ENCODE peak calls at places on chromosomes 6 and 20, in nine cellular contexts. Q, H, F, A, Z, D, W, G and B are unnamed samples.

GRCh38 chr20:36315545-36316351 is 9.6 kb downstream of the DLGAP4 start:
- DNase-seq in D (no peak), A (no peak), H (no peak), Q (no peak), F (peak), Z (no peak), W (no peak), G (no peak), B (no peak)

GRCh38 chr20:50221501-50222323 is 31.1 kb downstream of the CEBPB start:
- DNase-seq in A (peak), Z (no peak), W (no peak), Q (no peak), F (peak), D (no peak), G (no peak), H (no peak), B (peak)

GRCh38 chr6:7246401-7247178 is 66.4 kb downstream of the SSR1 start:
- DNase-seq in D (no peak), W (no peak), Q (no peak), Z (no peak), G (no peak), F (peak), A (no peak), H (no peak), B (no peak)

GRCh38 chr6:167739721-167740475 is 86.8 kb upstream of the AFDN start:
- DNase-seq in Z (no peak), W (no peak), H (no peak), F (no peak), A (no peak), D (no peak), Q (no peak), G (no peak), B (no peak)

GRCh38 chr6:170028629-170029345 is 262.1 kb downstream of the DLL1 start:
- DNase-seq in D (no peak), G (no peak), Z (no peak), F (no peak), Q (no peak), A (no peak), W (no peak), H (no peak), B (no peak)

GRCh38 chr20:38196592-38196991 is 31.5 kb upstream of the TGM2 start:
- DNase-seq in W (no peak), H (no peak), G (no peak), F (peak), Z (no peak), A (peak), Q (no peak), D (no peak), B (no peak)

GRCh38 chr6:116277124-116277523 is 2.6 kb downstream of the TSPYL1 start:
- DNase-seq in A (no peak), D (no peak), Z (no peak), H (no peak), Q (no peak), G (no peak), W (no peak), F (no peak), B (no peak)

GRCh38 chr6:3035397-3035796 is 32.9 kb upstream of the RIPK1 start:
- DNase-seq in A (no peak), W (no peak), G (no peak), F (no peak), D (no peak), H (no peak), Z (no peak), Q (no peak), B (no peak)

GRCh38 chr20:15475483-15475882 is 1097.8 kb downstream of the KIF16B start:
- DNase-seq in Z (no peak), D (no peak), H (peak), F (peak), W (no peak), A (no peak), G (no peak), Q (peak), B (peak)

GRCh38 chr6:21479140-21479539 is 114.4 kb upstream of the SOX4 start:
- DNase-seq in Q (peak), D (no peak), G (no peak), Z (no peak), W (no peak), A (peak), F (no peak), H (no peak), B (peak)

GRCh38 chr6:19795211-19795610 is 42.0 kb upstream of the ID4 start:
- DNase-seq in W (no peak), Q (no peak), H (no peak), G (no peak), F (no peak), D (no peak), A (no peak), Z (no peak), B (peak)

GRCh38 chr6:2596222-2596621 is 154.5 kb downstream of the MYLK4 start:
- DNase-seq in H (no peak), F (no peak), G (no peak), Z (no peak), A (no peak), Q (no peak), W (no peak), D (no peak), B (no peak)

GRCh38 chr6:47419621-47420020 is 58.0 kb upstream of the CD2AP start:
- DNase-seq in F (no peak), G (no peak), H (no peak), A (no peak), Q (no peak), W (no peak), Z (no peak), D (no peak), B (peak)